ENCODE peak calls at places on chromosomes 13 and 19, in five cellular contexts. I, S, R, K and O are unnamed samples.

GRCh38 chr19:49555600-49556411 is 24.6 kb downstream of the NOSIP start:
- DNase-seq in I (peak), S (peak), R (peak), K (peak), O (peak)

GRCh38 chr13:68987585-68987984 is 1120.0 kb upstream of the ATXN8OS start:
- DNase-seq in I (no peak), S (no peak), R (no peak), K (no peak), O (no peak)

GRCh38 chr13:69793803-69794453 is 313.7 kb upstream of the ATXN8OS start:
- DNase-seq in I (no peak), S (no peak), R (no peak), K (no peak), O (no peak)

GRCh38 chr13:20057963-20058362 is 99.4 kb downstream of the ZMYM2 start:
- DNase-seq in I (no peak), S (no peak), R (no peak), K (no peak), O (no peak)

GRCh38 chr13:23322353-23323336 is 110.9 kb downstream of the SACS start:
- DNase-seq in I (no peak), S (no peak), R (no peak), K (no peak), O (no peak)

GRCh38 chr13:30915691-30916541 is 9.8 kb downstream of the MEDAG start:
- DNase-seq in I (no peak), S (no peak), R (no peak), K (no peak), O (no peak)

GRCh38 chr19:42076375-42076944 is 494 bp downstream of the ZNF574 start:
- DNase-seq in I (no peak), S (peak), R (peak), K (peak), O (peak)

GRCh38 chr19:10566658-10567410 is 1.0 kb upstream of the KRI1 start:
- DNase-seq in I (no peak), S (peak), R (peak), K (peak), O (peak)

GRCh38 chr13:83940742-83941141 is 58.5 kb upstream of the SLITRK1 start:
- DNase-seq in I (no peak), S (no peak), R (no peak), K (no peak), O (no peak)

GRCh38 chr19:43623889-43624670 is 4.7 kb upstream of the ZNF428 start:
- DNase-seq in I (peak), S (no peak), R (no peak), K (no peak), O (no peak)

GRCh38 chr19:40302224-40303011 is 17.3 kb upstream of the AKT2 start:
- DNase-seq in I (no peak), S (no peak), R (no peak), K (no peak), O (no peak)

GRCh38 chr19:10007366-10007765 is 2.9 kb downstream of the COL5A3 start:
- DNase-seq in I (no peak), S (no peak), R (no peak), K (no peak), O (no peak)

GRCh38 chr19:50406156-50406820 is 12.4 kb upstream of the SPIB start:
- DNase-seq in I (no peak), S (no peak), R (no peak), K (no peak), O (no peak)

GRCh38 chr13:62512194-62513141 is 1096.8 kb upstream of the PCDH20 start:
- DNase-seq in I (peak), S (no peak), R (no peak), K (no peak), O (no peak)

GRCh38 chr13:91659583-91660415 is 261.4 kb downstream of the GPC5 start:
- DNase-seq in I (no peak), S (no peak), R (no peak), K (no peak), O (no peak)

GRCh38 chr13:49938274-49938673 is 2.1 kb upstream of the SPRYD7 start:
- DNase-seq in I (no peak), S (no peak), R (no peak), K (no peak), O (no peak)